ENCODE peak calls at places on chromosomes 12 and 14, in four cellular contexts. L is CD8-positive, alpha-beta memory T cell; S is ovary; I is lung. X is an unnamed sample. For H3K27me3, the result is how much of the 10 kb centered on the place peaks cover.

GRCh38 chr12:40587416-40587815 is 104.8 kb upstream of the CNTN1 start:
- DNase-seq in L (no peak), S (no peak), I (no peak), X (no peak)

GRCh38 chr14:96445844-96446710 is 54.1 kb downstream of the AK7 start:
- DNase-seq in L (no peak), S (no peak), I (no peak), X (no peak)

GRCh38 chr14:52351191-52351560 is 37.1 kb downstream of the PTGER2 start:
- DNase-seq in L (no peak), S (no peak), I (no peak), X (no peak)

GRCh38 chr12:106898001-106898966 is 57.4 kb upstream of the TMEM263 start:
- DNase-seq in L (no peak), S (no peak), I (no peak), X (no peak)

GRCh38 chr14:61642246-61642982 is 52.9 kb upstream of the HIF1A start:
- DNase-seq in L (no peak), S (no peak), I (no peak), X (no peak)

GRCh38 chr14:77498120-77498979 is at the start of gene ISM2:
- DNase-seq in L (no peak), S (no peak), I (no peak), X (peak)

GRCh38 chr14:96816281-96816680 is 19.1 kb downstream of the VRK1 start:
- DNase-seq in L (no peak), S (no peak), I (no peak), X (no peak)

GRCh38 chr14:43540948-43541347 is 966.1 kb downstream of the FSCB start:
- DNase-seq in L (no peak), S (no peak), I (no peak), X (no peak)

GRCh38 chr12:112988224-112988623 is 9.9 kb downstream of the OAS2 start:
- DNase-seq in L (no peak), S (no peak), I (no peak), X (no peak)

GRCh38 chr12:49327887-49328286 is 4.8 kb downstream of the TROAP start:
- DNase-seq in L (no peak), S (no peak), I (no peak), X (no peak)

GRCh38 chr14:30375280-30375892 is 183.6 kb upstream of the G2E3 start:
- DNase-seq in L (peak), S (peak), I (peak), X (peak)

GRCh38 chr12:80763874-80764273 is 47.2 kb downstream of the MYF5 start:
- DNase-seq in L (no peak), S (no peak), I (no peak), X (peak)
- H3K4me3 ChIP-seq in L (no peak), S (no peak), I (no peak), X (no peak)

DNA sequence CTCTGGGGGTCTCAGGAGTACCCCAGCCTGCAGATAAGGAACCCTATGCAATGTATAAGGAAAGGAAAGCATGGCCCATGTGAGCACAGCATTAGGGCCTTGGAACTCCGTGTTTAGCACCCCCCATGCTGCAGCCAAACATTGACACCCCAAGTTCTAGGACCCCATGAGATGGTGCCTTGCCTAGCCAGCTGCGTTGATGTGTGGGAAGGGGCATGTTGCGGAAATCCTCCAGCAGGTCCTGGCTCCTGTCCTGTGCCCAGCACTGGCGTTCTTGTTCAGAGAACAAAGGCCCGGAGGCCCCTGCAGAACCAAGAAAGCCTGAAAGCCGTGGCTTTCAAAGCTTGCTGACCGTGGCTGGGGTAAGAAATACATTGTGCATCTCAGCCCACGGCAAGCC is 99.4 kb upstream of the DIO3 start:
- DNase-seq in L (no peak), S (no peak), I (no peak), X (no peak)
- H3K27me3 ChIP-seq in L (under half), S (under half), I (under half), X (under half)

GRCh38 chr12:12898911-12899511 is 7.6 kb downstream of the GPRC5A start:
- DNase-seq in L (no peak), S (no peak), I (no peak), X (no peak)

GRCh38 chr12:12896261-12896660 is 4.9 kb downstream of the GPRC5A start:
- DNase-seq in L (no peak), S (no peak), I (no peak), X (no peak)

GRCh38 chr12:12897286-12897685 is 5.9 kb downstream of the GPRC5A start:
- DNase-seq in L (no peak), S (no peak), I (no peak), X (no peak)

GRCh38 chr12:12899530-12900380 is 8.4 kb downstream of the GPRC5A start:
- DNase-seq in L (no peak), S (peak), I (no peak), X (no peak)

DNA sequence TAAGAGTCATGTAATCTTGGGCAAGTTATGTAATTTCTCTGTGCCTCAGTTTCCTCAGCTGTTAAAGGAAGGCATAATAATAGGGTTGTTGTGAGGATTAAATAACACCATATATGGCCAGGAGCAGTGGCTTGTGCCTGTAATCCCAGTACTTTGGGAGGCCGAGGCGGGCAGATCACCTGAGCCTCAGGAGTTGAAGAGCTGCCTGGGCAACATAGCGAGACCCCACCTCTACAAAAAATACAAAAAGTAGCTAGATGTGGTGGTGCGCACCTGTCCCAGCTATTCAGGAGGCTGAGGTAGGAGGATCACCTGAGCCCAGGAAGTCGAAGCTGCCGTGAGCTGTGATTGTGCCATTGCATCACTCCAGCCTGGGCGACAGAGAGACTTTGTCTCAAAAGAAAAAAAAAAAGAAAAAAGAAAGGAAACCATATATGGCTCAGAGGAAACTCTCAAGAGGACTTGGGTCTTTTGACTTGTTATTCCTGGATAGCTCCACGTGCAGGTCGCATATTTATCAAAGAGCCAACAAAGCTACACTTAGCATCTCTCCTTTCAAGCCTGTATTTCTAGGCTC is 6.9 kb downstream of the GPRC5A start:
- DNase-seq in L (no peak), S (no peak), I (no peak), X (no peak)
- H3K27ac ChIP-seq in L (no peak), S (peak), I (peak), X (no peak)

GRCh38 chr14:64253672-64254071 is 40.5 kb downstream of the ESR2 start:
- DNase-seq in L (no peak), S (no peak), I (no peak), X (no peak)
- H3K4me3 ChIP-seq in L (no peak), S (no peak), I (no peak), X (no peak)

DNA sequence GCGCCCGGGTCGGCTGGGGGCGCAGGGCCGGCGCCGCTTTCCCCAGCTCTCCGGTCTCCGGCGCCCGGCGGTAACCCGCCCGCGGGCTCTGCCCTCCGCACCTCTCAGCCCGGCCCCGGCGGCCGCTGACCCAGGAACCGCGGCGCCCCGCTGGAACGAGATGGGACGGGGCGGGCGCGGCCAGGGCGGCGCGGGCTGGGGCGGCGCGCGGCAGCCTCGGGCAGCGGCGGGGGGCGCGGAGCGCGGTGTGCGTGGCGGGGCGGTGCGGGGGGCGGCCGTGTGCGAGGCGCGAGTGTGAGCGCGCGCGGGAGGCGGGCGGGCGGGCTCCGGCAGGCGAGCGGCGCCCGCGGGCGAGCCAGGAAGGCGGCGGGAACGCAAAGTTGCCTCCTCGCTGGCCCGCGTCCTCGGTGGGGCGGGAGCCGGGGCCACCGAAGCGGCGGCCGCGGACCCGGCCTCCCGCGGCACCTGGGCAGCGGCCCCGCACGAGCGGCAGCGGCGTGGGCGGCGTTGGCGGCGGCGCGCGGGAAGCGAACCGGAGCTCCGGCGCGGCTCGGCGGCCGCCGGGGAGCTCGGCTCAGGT is 671 bp upstream of the DIO3 start:
- DNase-seq in L (no peak), S (no peak), I (no peak), X (no peak)
- H3K27me3 ChIP-seq in L (under half), S (under half), I (under half), X (under half)

GRCh38 chr14:23120405-23121251 is 1.6 kb upstream of the CEBPE start:
- DNase-seq in L (peak), S (peak), I (peak), X (peak)
- H3K27ac ChIP-seq in L (peak), S (no peak), I (no peak), X (peak)

GRCh38 chr14:34021096-34021495 is 70.2 kb upstream of the EGLN3 start:
- DNase-seq in L (no peak), S (no peak), I (no peak), X (no peak)

GRCh38 chr14:34018125-34018524 is 67.3 kb upstream of the EGLN3 start:
- DNase-seq in L (no peak), S (no peak), I (no peak), X (no peak)

GRCh38 chr14:34020014-34020413 is 69.1 kb upstream of the EGLN3 start:
- DNase-seq in L (no peak), S (no peak), I (no peak), X (no peak)

GRCh38 chr14:34014936-34015335 is 64.1 kb upstream of the EGLN3 start:
- DNase-seq in L (no peak), S (no peak), I (no peak), X (no peak)

DNA sequence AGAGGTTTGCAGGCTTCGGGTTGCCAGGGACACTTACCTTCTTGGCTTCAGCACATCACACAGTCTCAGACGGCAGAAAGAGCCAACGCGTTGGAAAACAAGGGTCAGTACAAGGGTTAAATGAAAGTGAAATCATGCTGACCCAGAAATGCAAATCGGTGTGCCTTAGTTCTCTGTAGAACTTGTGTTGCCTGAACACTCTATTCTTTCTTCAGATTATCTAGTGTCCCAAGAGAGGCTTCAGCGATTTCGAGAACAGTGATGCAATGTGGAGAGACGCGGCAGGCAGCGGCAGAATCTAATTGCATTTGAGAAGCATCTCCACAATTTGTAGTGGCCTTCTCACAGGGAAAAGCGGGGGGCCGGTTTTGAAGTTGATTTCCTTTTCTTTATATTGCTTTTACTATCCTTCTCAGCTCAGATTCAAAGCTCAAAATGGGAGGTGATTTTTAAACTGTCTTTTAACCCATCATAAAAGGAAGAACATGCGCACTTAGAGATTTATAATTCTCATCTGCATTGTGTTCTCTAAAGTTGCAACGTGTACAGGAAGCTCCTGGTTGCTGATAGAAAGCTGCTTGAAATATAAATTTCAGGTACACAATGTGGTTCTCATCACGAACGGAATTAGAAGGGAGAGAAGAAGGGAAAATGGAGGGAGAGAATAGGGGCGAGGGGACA is 67.8 kb upstream of the EGLN3 start:
- DNase-seq in L (no peak), S (no peak), I (no peak), X (peak)
- H3K4me3 ChIP-seq in L (peak), S (no peak), I (no peak), X (peak)

DNA sequence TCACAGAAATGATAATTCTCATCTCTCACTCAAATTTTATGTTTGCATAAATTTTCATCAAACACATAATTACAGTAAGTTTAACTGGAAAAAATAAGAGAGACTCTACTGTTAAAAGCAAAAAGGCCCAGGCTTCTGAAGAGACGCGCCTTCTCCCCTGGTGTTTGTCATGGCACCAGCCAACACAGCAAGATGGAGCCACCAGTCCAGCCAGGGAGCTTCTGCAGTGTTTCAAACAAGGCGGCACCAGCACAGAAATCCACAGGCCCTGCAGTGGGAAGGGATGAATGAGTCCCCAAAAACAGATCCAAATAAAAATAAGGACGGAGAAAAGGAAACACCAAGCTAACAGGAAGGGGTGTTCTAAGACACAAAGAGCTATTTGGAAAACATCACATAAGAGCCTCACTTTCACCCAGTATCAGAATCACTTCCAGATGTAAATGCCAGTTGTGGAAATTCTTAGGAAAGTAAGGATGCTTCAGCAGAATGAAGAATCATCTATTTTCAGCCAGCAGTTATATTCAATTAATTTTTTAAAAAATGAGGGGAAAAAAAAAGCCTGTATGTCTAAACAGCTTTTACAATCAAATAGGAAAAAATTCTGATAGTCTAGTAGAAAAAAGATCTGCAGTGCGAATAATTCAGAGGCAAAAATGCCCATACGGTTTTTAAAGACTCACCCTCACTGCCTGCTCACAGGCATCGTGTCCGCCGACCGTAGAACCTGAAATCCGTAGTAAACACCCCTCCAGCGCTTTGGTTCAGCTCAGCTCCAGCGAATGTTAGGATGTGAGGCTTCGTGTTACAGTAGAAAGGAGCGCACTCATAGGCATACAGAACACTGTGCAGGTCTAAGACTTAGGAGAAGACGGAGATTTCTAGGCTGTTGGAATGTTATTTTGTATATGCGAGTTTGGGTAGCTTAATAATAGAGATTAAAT is 25.2 kb downstream of the SFSWAP start:
- DNase-seq in L (no peak), S (no peak), I (no peak), X (no peak)
- H3K27me3 ChIP-seq in L (under half), S (under half), I (under half), X (under half)

DNA sequence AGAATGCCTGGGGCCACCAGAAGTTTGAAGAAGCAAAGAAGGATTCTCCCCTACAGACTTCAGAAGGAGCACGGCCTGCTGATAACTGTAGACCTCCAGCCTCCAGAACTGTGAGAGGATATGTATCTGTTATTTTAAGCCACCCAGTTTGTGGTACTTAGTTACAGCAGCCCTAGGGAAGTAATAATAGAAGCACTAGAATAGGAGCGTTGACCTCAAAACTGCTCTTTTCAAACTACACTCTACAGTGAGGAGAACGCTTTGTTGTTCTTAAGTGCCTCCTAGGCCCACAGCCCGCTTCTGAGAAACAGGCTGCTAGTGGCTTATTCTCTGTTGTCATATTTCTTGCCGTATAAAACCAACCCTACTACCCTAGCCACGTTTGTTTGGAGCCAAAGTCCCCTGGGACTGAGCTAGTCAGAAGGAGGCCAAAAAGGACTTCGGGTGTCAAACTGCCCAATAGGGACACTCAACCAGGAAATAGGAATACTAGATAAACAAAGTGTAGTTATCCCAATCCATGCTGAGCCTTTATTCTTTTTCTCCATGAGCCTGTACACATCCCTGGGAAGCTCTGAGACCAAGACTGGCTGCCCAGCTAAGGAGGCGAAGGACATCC is 38.5 kb upstream of the FRS2 start:
- DNase-seq in L (no peak), S (no peak), I (no peak), X (no peak)
- H3K27ac ChIP-seq in L (no peak), S (no peak), I (no peak), X (no peak)

X was measured in testis.